ENCODE peak calls at places on chromosomes 2 and 18, in ten cellular contexts. One of them, this sample, is unnamed.
A peak's percentile ranks its signal among the peaks of the same experiment; 100 is the strongest.

GRCh38 chr2:74738586-74738985 is 84.5 kb downstream of the SEMA4F start:
- DNase-seq in HCT116: no peak
- DNase-seq in OCI-LY7: no peak
- DNase-seq in PC-3: no peak
- DNase-seq in dorsolateral prefrontal cortex: no peak
- DNase-seq in endothelial cell of umbilical vein: no peak
- DNase-seq in fibroblast of mammary gland: no peak
- DNase-seq in spleen: no peak
- DNase-seq in breast epithelium: no peak
- DNase-seq in HFFc6: no peak
- DNase-seq in this sample: no peak

GRCh38 chr18:80200171-80200931 is 47.0 kb downstream of the PARD6G start:
- DNase-seq in HCT116: no peak
- DNase-seq in endothelial cell of umbilical vein: no peak
- DNase-seq in fibroblast of mammary gland: no peak
- DNase-seq in dorsolateral prefrontal cortex: peak; percentile 66
- DNase-seq in breast epithelium: no peak
- DNase-seq in OCI-LY7: no peak
- DNase-seq in spleen: no peak
- DNase-seq in HFFc6: no peak
- DNase-seq in PC-3: no peak
- DNase-seq in this sample: no peak

GRCh38 chr2:48283870-48284269 is 246.1 kb upstream of the STON1 start:
- DNase-seq in breast epithelium: no peak
- DNase-seq in endothelial cell of umbilical vein: no peak
- DNase-seq in PC-3: no peak
- DNase-seq in OCI-LY7: no peak
- DNase-seq in fibroblast of mammary gland: no peak
- DNase-seq in spleen: no peak
- DNase-seq in HCT116: no peak
- DNase-seq in HFFc6: no peak
- DNase-seq in dorsolateral prefrontal cortex: no peak
- DNase-seq in this sample: no peak

GRCh38 chr18:7750966-7751365 is 183.8 kb downstream of the PTPRM start:
- DNase-seq in breast epithelium: no peak
- DNase-seq in endothelial cell of umbilical vein: no peak
- DNase-seq in fibroblast of mammary gland: no peak
- DNase-seq in PC-3: no peak
- DNase-seq in OCI-LY7: no peak
- DNase-seq in dorsolateral prefrontal cortex: no peak
- DNase-seq in spleen: no peak
- DNase-seq in HCT116: no peak
- DNase-seq in HFFc6: no peak
- DNase-seq in this sample: no peak

GRCh38 chr2:188551671-188552070 is 260.0 kb downstream of the GULP1 start:
- DNase-seq in HCT116: no peak
- DNase-seq in endothelial cell of umbilical vein: peak; percentile 13
- DNase-seq in fibroblast of mammary gland: no peak
- DNase-seq in HFFc6: no peak
- DNase-seq in OCI-LY7: no peak
- DNase-seq in PC-3: no peak
- DNase-seq in breast epithelium: no peak
- DNase-seq in spleen: no peak
- DNase-seq in dorsolateral prefrontal cortex: no peak
- DNase-seq in this sample: no peak

GRCh38 chr2:48279347-48279746 is 250.6 kb upstream of the STON1 start:
- DNase-seq in HCT116: no peak
- DNase-seq in fibroblast of mammary gland: no peak
- DNase-seq in breast epithelium: no peak
- DNase-seq in PC-3: no peak
- DNase-seq in OCI-LY7: no peak
- DNase-seq in dorsolateral prefrontal cortex: no peak
- DNase-seq in HFFc6: no peak
- DNase-seq in endothelial cell of umbilical vein: no peak
- DNase-seq in spleen: no peak
- DNase-seq in this sample: no peak

GRCh38 chr2:149587950-149588487 is 444 bp upstream of the MMADHC start:
- DNase-seq in dorsolateral prefrontal cortex: no peak
- DNase-seq in OCI-LY7: no peak
- DNase-seq in spleen: no peak
- DNase-seq in fibroblast of mammary gland: no peak
- DNase-seq in HFFc6: no peak
- DNase-seq in PC-3: no peak
- DNase-seq in HCT116: no peak
- DNase-seq in breast epithelium: no peak
- DNase-seq in endothelial cell of umbilical vein: no peak
- DNase-seq in this sample: no peak

GRCh38 chr2:9002637-9003365 is 683 bp downstream of the MBOAT2 start:
- DNase-seq in HCT116: no peak
- DNase-seq in spleen: peak; percentile 87
- DNase-seq in dorsolateral prefrontal cortex: no peak
- DNase-seq in PC-3: peak; percentile 31
- DNase-seq in endothelial cell of umbilical vein: peak; percentile 33
- DNase-seq in HFFc6: no peak
- DNase-seq in OCI-LY7: no peak
- DNase-seq in fibroblast of mammary gland: no peak
- DNase-seq in breast epithelium: no peak
- DNase-seq in this sample: peak; percentile 22

GRCh38 chr2:179900655-179901054 is 39.2 kb upstream of the ZNF385B start:
- DNase-seq in breast epithelium: no peak
- DNase-seq in fibroblast of mammary gland: peak; percentile 4
- DNase-seq in PC-3: peak; percentile 37
- DNase-seq in HFFc6: no peak
- DNase-seq in endothelial cell of umbilical vein: no peak
- DNase-seq in dorsolateral prefrontal cortex: no peak
- DNase-seq in HCT116: no peak
- DNase-seq in spleen: no peak
- DNase-seq in OCI-LY7: no peak
- DNase-seq in this sample: no peak

GRCh38 chr2:187554704-187555082 is 458 bp upstream of the TFPI start:
- DNase-seq in endothelial cell of umbilical vein: no peak
- DNase-seq in HCT116: no peak
- DNase-seq in PC-3: no peak
- DNase-seq in dorsolateral prefrontal cortex: no peak
- DNase-seq in spleen: no peak
- DNase-seq in breast epithelium: no peak
- DNase-seq in HFFc6: no peak
- DNase-seq in fibroblast of mammary gland: no peak
- DNase-seq in OCI-LY7: no peak
- DNase-seq in this sample: no peak

GRCh38 chr2:62014102-62014501 is 108.6 kb downstream of the COMMD1 start:
- DNase-seq in dorsolateral prefrontal cortex: peak; percentile 62
- DNase-seq in endothelial cell of umbilical vein: peak; percentile 89
- DNase-seq in fibroblast of mammary gland: peak; percentile 74
- DNase-seq in HCT116: no peak
- DNase-seq in OCI-LY7: peak; percentile 34
- DNase-seq in breast epithelium: peak; percentile 84
- DNase-seq in PC-3: peak; percentile 6
- DNase-seq in HFFc6: peak; percentile 21
- DNase-seq in spleen: no peak
- DNase-seq in this sample: no peak
- TF ChIP-seq CTCF in dorsolateral prefrontal cortex: peak; percentile 23
- TF ChIP-seq CTCF in endothelial cell of umbilical vein: peak; percentile 4
- TF ChIP-seq CTCF in fibroblast of mammary gland: peak; percentile 32
- TF ChIP-seq CTCF in HCT116: no peak
- TF ChIP-seq CTCF in OCI-LY7: no peak
- TF ChIP-seq CTCF in breast epithelium: no peak
- TF ChIP-seq CTCF in PC-3: no peak
- TF ChIP-seq CTCF in HFFc6: no peak
- TF ChIP-seq CTCF in spleen: no peak
- TF ChIP-seq CTCF in this sample: no peak

GRCh38 chr18:12274793-12275192 is 20.6 kb downstream of the CIDEA start:
- DNase-seq in OCI-LY7: no peak
- DNase-seq in PC-3: no peak
- DNase-seq in fibroblast of mammary gland: no peak
- DNase-seq in endothelial cell of umbilical vein: no peak
- DNase-seq in HFFc6: no peak
- DNase-seq in spleen: no peak
- DNase-seq in breast epithelium: no peak
- DNase-seq in dorsolateral prefrontal cortex: no peak
- DNase-seq in HCT116: no peak
- DNase-seq in this sample: no peak

GRCh38 chr18:12276736-12277554 is 22.8 kb downstream of the CIDEA start:
- DNase-seq in HCT116: no peak
- DNase-seq in fibroblast of mammary gland: no peak
- DNase-seq in OCI-LY7: no peak
- DNase-seq in HFFc6: no peak
- DNase-seq in spleen: no peak
- DNase-seq in PC-3: no peak
- DNase-seq in dorsolateral prefrontal cortex: no peak
- DNase-seq in endothelial cell of umbilical vein: no peak
- DNase-seq in breast epithelium: no peak
- DNase-seq in this sample: no peak

GRCh38 chr18:12271376-12272235 is 17.4 kb downstream of the CIDEA start:
- DNase-seq in breast epithelium: no peak
- DNase-seq in dorsolateral prefrontal cortex: no peak
- DNase-seq in fibroblast of mammary gland: peak; percentile 76
- DNase-seq in HCT116: peak; percentile 49
- DNase-seq in spleen: no peak
- DNase-seq in endothelial cell of umbilical vein: peak; percentile 85
- DNase-seq in HFFc6: peak; percentile 75
- DNase-seq in OCI-LY7: peak; percentile 69
- DNase-seq in PC-3: peak; percentile 82
- DNase-seq in this sample: peak; percentile 50
- TF ChIP-seq CTCF in breast epithelium: peak; percentile 91
- TF ChIP-seq CTCF in dorsolateral prefrontal cortex: peak; percentile 53
- TF ChIP-seq CTCF in fibroblast of mammary gland: peak; percentile 54
- TF ChIP-seq CTCF in HCT116: peak; percentile 92
- TF ChIP-seq CTCF in spleen: peak; percentile 53
- TF ChIP-seq CTCF in endothelial cell of umbilical vein: peak; percentile 73
- TF ChIP-seq CTCF in HFFc6: peak; percentile 88
- TF ChIP-seq CTCF in OCI-LY7: peak; percentile 71
- TF ChIP-seq CTCF in PC-3: peak; percentile 74
- TF ChIP-seq CTCF in this sample: no peak

GRCh38 chr2:46643493-46643892 is 164.1 kb downstream of the TMEM247 start:
- DNase-seq in breast epithelium: no peak
- DNase-seq in HCT116: no peak
- DNase-seq in OCI-LY7: peak; percentile 7
- DNase-seq in HFFc6: no peak
- DNase-seq in endothelial cell of umbilical vein: no peak
- DNase-seq in PC-3: no peak
- DNase-seq in spleen: no peak
- DNase-seq in fibroblast of mammary gland: no peak
- DNase-seq in dorsolateral prefrontal cortex: no peak
- DNase-seq in this sample: no peak
- TF ChIP-seq CTCF in breast epithelium: no peak
- TF ChIP-seq CTCF in HCT116: no peak
- TF ChIP-seq CTCF in OCI-LY7: no peak
- TF ChIP-seq CTCF in HFFc6: peak; percentile 33
- TF ChIP-seq CTCF in endothelial cell of umbilical vein: no peak
- TF ChIP-seq CTCF in PC-3: peak; percentile 42
- TF ChIP-seq CTCF in spleen: no peak
- TF ChIP-seq CTCF in fibroblast of mammary gland: no peak
- TF ChIP-seq CTCF in dorsolateral prefrontal cortex: no peak
- TF ChIP-seq CTCF in this sample: no peak

GRCh38 chr2:96869281-96869823 is 528 bp downstream of the SEMA4C start:
- DNase-seq in breast epithelium: peak; percentile 75
- DNase-seq in HCT116: peak; percentile 19
- DNase-seq in PC-3: peak; percentile 63
- DNase-seq in endothelial cell of umbilical vein: peak; percentile 55
- DNase-seq in fibroblast of mammary gland: peak; percentile 66
- DNase-seq in OCI-LY7: no peak
- DNase-seq in dorsolateral prefrontal cortex: no peak
- DNase-seq in spleen: peak; percentile 85
- DNase-seq in HFFc6: peak; percentile 43
- DNase-seq in this sample: no peak
- TF ChIP-seq CTCF in breast epithelium: no peak
- TF ChIP-seq CTCF in HCT116: no peak
- TF ChIP-seq CTCF in PC-3: peak; percentile 12
- TF ChIP-seq CTCF in endothelial cell of umbilical vein: no peak
- TF ChIP-seq CTCF in fibroblast of mammary gland: no peak
- TF ChIP-seq CTCF in OCI-LY7: peak; percentile 34
- TF ChIP-seq CTCF in dorsolateral prefrontal cortex: no peak
- TF ChIP-seq CTCF in spleen: peak; percentile 7
- TF ChIP-seq CTCF in HFFc6: peak; percentile 48
- TF ChIP-seq CTCF in this sample: no peak

DNA sequence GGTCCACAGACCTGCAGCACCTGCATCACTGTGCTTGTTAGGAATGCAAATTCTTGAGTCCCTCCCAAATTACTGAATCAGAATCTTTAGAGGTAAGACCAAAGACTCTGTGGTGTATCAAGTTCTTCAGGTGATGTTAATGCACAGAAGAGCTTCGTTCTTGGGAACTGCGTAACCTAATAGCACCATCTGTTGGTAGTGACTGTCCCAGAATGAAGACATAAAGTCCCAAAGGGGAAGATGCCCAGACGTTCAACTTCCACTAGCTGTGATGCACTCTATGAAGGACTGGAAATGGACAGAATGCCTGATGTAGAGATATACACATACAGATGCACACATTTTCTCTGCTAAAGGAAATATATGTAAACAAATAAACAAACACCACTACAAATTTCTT is 576.0 kb downstream of the LRP1B start:
- DNase-seq in breast epithelium: no peak
- DNase-seq in HCT116: peak; percentile 34
- DNase-seq in endothelial cell of umbilical vein: peak; percentile 38
- DNase-seq in dorsolateral prefrontal cortex: no peak
- DNase-seq in HFFc6: peak; percentile 8
- DNase-seq in fibroblast of mammary gland: peak; percentile 32
- DNase-seq in spleen: no peak
- DNase-seq in PC-3: peak; percentile 69
- DNase-seq in OCI-LY7: peak; percentile 16
- DNase-seq in this sample: no peak
- TF ChIP-seq CTCF in breast epithelium: peak; percentile 23
- TF ChIP-seq CTCF in HCT116: peak; percentile 35
- TF ChIP-seq CTCF in endothelial cell of umbilical vein: peak; percentile 33
- TF ChIP-seq CTCF in dorsolateral prefrontal cortex: peak; percentile 59
- TF ChIP-seq CTCF in HFFc6: peak; percentile 65
- TF ChIP-seq CTCF in fibroblast of mammary gland: peak; percentile 42
- TF ChIP-seq CTCF in spleen: no peak
- TF ChIP-seq CTCF in PC-3: peak; percentile 79
- TF ChIP-seq CTCF in OCI-LY7: peak; percentile 66
- TF ChIP-seq CTCF in this sample: no peak

GRCh38 chr2:24543252-24543651 is 52.2 kb downstream of the NCOA1 start:
- DNase-seq in dorsolateral prefrontal cortex: no peak
- DNase-seq in breast epithelium: no peak
- DNase-seq in spleen: no peak
- DNase-seq in fibroblast of mammary gland: peak; percentile 5
- DNase-seq in OCI-LY7: peak; percentile 22
- DNase-seq in HCT116: no peak
- DNase-seq in PC-3: peak; percentile 46
- DNase-seq in endothelial cell of umbilical vein: no peak
- DNase-seq in HFFc6: no peak
- DNase-seq in this sample: no peak
- TF ChIP-seq CTCF in dorsolateral prefrontal cortex: no peak
- TF ChIP-seq CTCF in breast epithelium: no peak
- TF ChIP-seq CTCF in spleen: no peak
- TF ChIP-seq CTCF in fibroblast of mammary gland: peak; percentile 39
- TF ChIP-seq CTCF in OCI-LY7: peak; percentile 82
- TF ChIP-seq CTCF in HCT116: no peak
- TF ChIP-seq CTCF in PC-3: peak; percentile 72
- TF ChIP-seq CTCF in endothelial cell of umbilical vein: peak; percentile 15
- TF ChIP-seq CTCF in HFFc6: peak; percentile 55
- TF ChIP-seq CTCF in this sample: no peak

This sample was measured in activated B cell treated with CpG ODN at 0.5 μM for 24 hours.